ENCODE peak calls at places on chromosomes 13 and 19, in eight cellular contexts. D is lower lobe of right lung; F is Panc1; V is GM23338; Q is IMR-90; S is naive thymus-derived CD4-positive, alpha-beta T cell; C is PC-3; A is SK-N-SH. Y is an unnamed sample.
A peak's percentile ranks its signal among the peaks of the same experiment; 100 is the strongest.

GRCh38 chr19:11243798-11244169 is 4.4 kb downstream of the ANGPTL8 start:
- DNase-seq in D (no peak), F (no peak), V (no peak), Q (no peak), S (no peak), C (no peak), A (no peak), Y (no peak)

GRCh38 chr13:65410791-65411190 is 1819.3 kb downstream of the PCDH9 start:
- DNase-seq in D (no peak), F (no peak), V (no peak), Q (no peak), S (no peak), C (no peak), A (no peak), Y (no peak)

GRCh38 chr19:49475995-49476880 is 2.2 kb downstream of the FLT3LG start:
- DNase-seq in D (no peak), F (no peak), V (peak; percentile 98), Q (no peak), S (peak; percentile 64), C (no peak), A (peak; percentile 74), Y (no peak)

GRCh38 chr19:10766681-10767201 is 48.9 kb downstream of the DNM2 start:
- DNase-seq in D (no peak), F (no peak), V (no peak), Q (peak; percentile 24), S (no peak), C (no peak), A (peak; percentile 81), Y (no peak)

GRCh38 chr13:23321534-23322241 is 111.8 kb downstream of the SACS start:
- DNase-seq in D (no peak), F (peak; percentile 69), V (no peak), Q (peak; percentile 94), S (no peak), C (peak; percentile 93), A (no peak), Y (peak; percentile 86)

GRCh38 chr13:27465611-27466010 is 15.2 kb upstream of the MTIF3 start:
- DNase-seq in D (no peak), F (no peak), V (no peak), Q (no peak), S (no peak), C (no peak), A (no peak), Y (no peak)

GRCh38 chr19:10238172-10238783 is 7.1 kb upstream of the S1PR2 start:
- DNase-seq in D (peak; percentile 59), F (no peak), V (no peak), Q (peak; percentile 91), S (no peak), C (peak; percentile 77), A (no peak), Y (no peak)

GRCh38 chr19:29454109-29454508 is 71.7 kb upstream of the VSTM2B start:
- DNase-seq in D (no peak), F (no peak), V (no peak), Q (no peak), S (no peak), C (no peak), A (no peak), Y (no peak)

GRCh38 chr13:50226515-50227147 is 211.4 kb downstream of the KCNRG start:
- DNase-seq in D (no peak), F (no peak), V (no peak), Q (no peak), S (no peak), C (no peak), A (no peak), Y (no peak)

GRCh38 chr13:20891034-20891433 is 11.5 kb downstream of the XPO4 start:
- DNase-seq in D (no peak), F (no peak), V (no peak), Q (no peak), S (no peak), C (no peak), A (no peak), Y (no peak)
- H3K4me3 ChIP-seq in D (no peak overlapping the region), F (no peak overlapping the region), V (no peak overlapping the region), Q (no peak overlapping the region), S (no peak overlapping the region), C (no peak overlapping the region), A (no peak overlapping the region), Y (no peak overlapping the region)

DNA sequence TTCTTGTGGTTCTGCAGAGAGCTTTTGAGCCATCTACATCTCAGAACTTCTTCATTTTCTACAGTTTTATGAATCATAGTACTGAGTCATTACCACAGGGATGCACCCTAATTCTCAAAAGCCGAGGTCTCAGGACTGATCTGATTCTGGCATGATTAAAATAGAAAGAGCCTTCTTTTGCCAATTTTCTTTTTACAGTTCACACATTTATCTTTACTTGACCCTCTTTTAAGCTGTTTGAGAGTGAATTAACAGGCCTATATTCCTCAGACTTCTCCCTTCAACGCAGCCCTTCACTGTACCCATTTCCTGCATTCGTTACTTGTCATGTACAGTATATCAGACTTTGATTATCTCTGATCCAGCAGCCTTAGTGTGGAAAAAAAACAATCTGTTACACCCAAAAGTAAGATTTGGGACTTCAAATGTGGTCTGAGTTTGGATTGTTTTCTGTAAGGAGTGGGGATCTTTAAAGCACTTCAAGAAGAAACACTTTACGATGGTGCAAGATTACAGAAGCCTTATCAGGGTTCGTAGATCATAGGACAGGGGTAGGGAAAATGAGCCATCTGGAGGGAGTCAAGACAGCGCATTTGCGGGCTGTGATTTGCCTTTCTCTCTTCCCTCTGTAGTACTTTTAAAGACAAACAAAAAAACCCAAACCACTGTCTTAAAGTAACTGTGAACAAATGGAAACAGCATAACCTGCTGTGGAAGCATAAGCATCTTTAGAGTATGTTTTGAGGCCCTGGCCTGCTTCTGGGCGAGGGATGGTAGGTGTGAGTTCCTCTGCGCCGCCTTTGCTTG is 15.3 kb upstream of the GPR183 start:
- DNase-seq in D (no peak), F (no peak), V (no peak), Q (peak; percentile 89), S (peak; percentile 43), C (peak; percentile 59), A (no peak), Y (peak; percentile 68)
- H3K27ac ChIP-seq in D (peak overlapping the region; percentile 42), F (no peak overlapping the region), V (no peak overlapping the region), Q (no peak overlapping the region), S (peak overlapping the region; percentile 77), C (peak overlapping the region; percentile 60), A (peak overlapping the region; percentile 55), Y (peak overlapping the region; percentile 32)

DNA sequence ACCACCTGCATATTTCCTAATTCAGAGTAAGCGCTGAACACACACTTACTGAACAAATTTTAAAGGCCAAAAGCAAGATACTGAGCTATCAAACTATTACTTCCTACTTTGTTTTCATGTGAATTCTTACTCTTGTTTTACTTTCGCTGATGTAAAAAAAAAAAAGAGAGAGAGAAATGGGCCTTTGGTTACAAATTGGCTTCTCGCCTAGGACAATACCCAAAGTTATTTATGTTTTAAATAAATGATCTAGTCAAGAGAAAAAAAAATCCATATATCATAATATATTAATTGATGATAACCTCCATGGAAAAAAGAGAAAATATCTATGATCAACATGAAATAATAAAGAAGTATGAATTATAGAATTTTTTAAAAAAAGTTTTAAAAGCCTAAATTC is 9.2 kb downstream of the COL4A1 start:
- DNase-seq in D (no peak), F (no peak), V (no peak), Q (no peak), S (no peak), C (no peak), A (no peak), Y (no peak)
- H3K4me1 ChIP-seq in D (peaks cover 55% of the 10 kb centered on the region), F (no peaks in the 10 kb centered on the region), V (peaks cover 28% of the 10 kb centered on the region), Q (peaks cover 28% of the 10 kb centered on the region), S (no peaks in the 10 kb centered on the region), C (no peaks in the 10 kb centered on the region), A (peaks cover 12% of the 10 kb centered on the region), Y (no peaks in the 10 kb centered on the region)

DNA sequence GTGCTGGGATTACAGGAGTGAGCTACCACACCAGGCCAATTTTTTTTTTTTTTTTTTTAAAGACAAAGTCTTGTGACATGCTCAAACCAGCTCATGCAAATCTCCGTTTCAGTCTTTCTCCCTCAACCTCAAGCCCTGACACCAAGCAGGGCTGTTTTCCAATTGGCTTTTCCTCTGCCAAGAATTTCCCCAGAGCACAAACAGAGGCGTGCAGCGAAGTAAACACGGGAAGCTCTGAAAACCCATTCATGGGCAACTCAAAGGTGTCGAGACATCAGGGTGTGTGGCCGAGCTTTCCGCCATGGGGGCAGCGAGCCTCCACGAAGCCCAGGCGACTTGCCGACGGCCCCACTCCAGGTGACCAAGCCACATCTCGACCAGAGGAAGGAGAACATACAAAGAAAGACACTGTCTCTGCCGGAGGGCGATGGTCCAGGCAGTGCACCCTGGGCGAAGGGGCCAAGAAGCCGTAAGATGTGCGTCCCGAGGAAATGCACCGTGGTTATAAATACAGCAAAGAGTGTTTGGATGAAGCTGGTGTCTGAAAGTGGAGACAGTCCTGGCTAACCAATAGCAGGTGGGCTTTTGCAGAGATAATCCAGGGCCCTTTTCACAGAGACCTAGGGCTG is 69.9 kb downstream of the INSR start:
- DNase-seq in D (no peak), F (no peak), V (no peak), Q (peak; percentile 30), S (no peak), C (peak; percentile 16), A (no peak), Y (no peak)
- H3K4me3 ChIP-seq in D (no peak overlapping the region), F (no peak overlapping the region), V (no peak overlapping the region), Q (no peak overlapping the region), S (no peak overlapping the region), C (no peak overlapping the region), A (no peak overlapping the region), Y (no peak overlapping the region)

GRCh38 chr19:40280608-40281221 is 4.4 kb downstream of the AKT2 start:
- DNase-seq in D (peak; percentile 28), F (no peak), V (peak; percentile 51), Q (no peak), S (no peak), C (no peak), A (no peak), Y (peak; percentile 17)

GRCh38 chr19:40278361-40279045 is 6.6 kb downstream of the AKT2 start:
- DNase-seq in D (peak; percentile 34), F (no peak), V (no peak), Q (no peak), S (no peak), C (no peak), A (no peak), Y (no peak)

GRCh38 chr19:40279120-40279551 is 6.0 kb downstream of the AKT2 start:
- DNase-seq in D (peak; percentile 49), F (no peak), V (no peak), Q (peak; percentile 38), S (no peak), C (no peak), A (peak; percentile 15), Y (no peak)

GRCh38 chr19:40281381-40282208 is 3.5 kb downstream of the AKT2 start:
- DNase-seq in D (peak; percentile 18), F (no peak), V (no peak), Q (no peak), S (no peak), C (no peak), A (no peak), Y (no peak)

DNA sequence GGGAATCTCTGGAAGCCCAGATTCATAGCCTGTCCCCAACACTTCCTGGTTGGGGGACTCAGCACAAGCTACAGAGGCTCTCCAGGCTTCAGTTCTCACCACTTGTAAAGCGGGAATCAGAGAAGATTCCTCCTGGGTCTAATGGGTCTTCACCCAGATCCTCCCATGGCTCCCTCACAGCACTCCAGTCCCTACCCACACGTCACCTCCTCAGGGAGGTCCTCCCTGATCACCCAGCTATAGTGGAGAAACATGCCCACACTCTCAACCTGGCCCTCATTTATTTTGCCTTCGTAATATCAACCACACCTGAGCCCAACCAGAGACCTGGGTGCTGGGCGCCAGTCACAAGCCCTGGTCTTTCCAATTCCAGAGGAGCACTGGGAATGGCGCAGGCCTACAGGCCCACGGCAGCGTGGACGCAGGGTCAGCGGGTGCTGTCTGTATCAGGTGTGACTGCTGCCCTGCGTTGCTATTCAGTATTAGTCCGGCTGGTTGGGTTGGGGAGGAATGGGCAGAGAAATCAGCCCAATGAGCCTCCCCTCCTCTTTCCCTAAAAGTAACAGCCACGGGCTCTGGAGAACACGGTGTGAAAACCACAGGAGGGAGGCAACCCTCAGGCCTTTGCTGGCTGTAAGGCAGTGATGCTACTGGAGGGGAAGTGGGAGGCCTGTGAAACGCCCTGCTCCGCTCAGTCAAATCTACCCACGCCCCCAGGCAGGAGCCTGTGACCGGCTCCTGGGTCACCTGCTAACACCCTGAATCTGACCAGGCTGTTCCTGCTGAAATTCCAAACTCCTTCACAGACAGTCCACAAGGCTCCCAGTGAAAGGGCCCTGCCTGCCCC is 5.2 kb downstream of the AKT2 start:
- DNase-seq in D (peak; percentile 44), F (no peak), V (no peak), Q (no peak), S (no peak), C (no peak), A (peak; percentile 7), Y (no peak)
- H3K27ac ChIP-seq in D (peak overlapping the region; percentile 49), F (peak overlapping the region; percentile 0), V (no peak overlapping the region), Q (no peak overlapping the region), S (no peak overlapping the region), C (no peak overlapping the region), A (no peak overlapping the region), Y (no peak overlapping the region)

Y was measured in mammary epithelial cell.